ENCODE peak calls at places on chromosomes 6 and 20, in eight cellular contexts. N, A, H, T, J, Q, W and Y are unnamed samples.
A peak's percentile ranks its signal among the peaks of the same experiment; 100 is the strongest.

GRCh38 chr20:1322511-1323245 is 6.3 kb downstream of the SDCBP2 start:
- DNase-seq in N (no peak), A (no peak), H (no peak), T (peak; percentile 62), J (no peak), Q (no peak), W (peak; percentile 96), Y (no peak)

GRCh38 chr20:52747736-52748135 is 224.4 kb upstream of the TSHZ2 start:
- DNase-seq in N (no peak), A (no peak), H (peak; percentile 35), T (no peak), J (peak; percentile 75), Q (no peak), W (peak; percentile 10), Y (no peak)

GRCh38 chr6:24504274-24504641 is 9.5 kb downstream of the ALDH5A1 start:
- DNase-seq in N (no peak), A (no peak), H (no peak), T (no peak), J (no peak), Q (no peak), W (no peak), Y (no peak)

GRCh38 chr20:56987992-56988391 is 278.4 kb downstream of the BMP7 start:
- DNase-seq in N (no peak), A (no peak), H (no peak), T (no peak), J (no peak), Q (no peak), W (no peak), Y (no peak)

GRCh38 chr6:43521836-43522235 is 4.9 kb downstream of the POLR1C start:
- DNase-seq in N (no peak), A (no peak), H (no peak), T (no peak), J (no peak), Q (no peak), W (no peak), Y (no peak)

GRCh38 chr6:157800420-157801237 is 22.4 kb upstream of the SNX9 start:
- DNase-seq in N (no peak), A (no peak), H (no peak), T (no peak), J (no peak), Q (no peak), W (peak; percentile 69), Y (no peak)

GRCh38 chr6:156774872-156775405 is 2.2 kb upstream of the ARID1B start:
- DNase-seq in N (no peak), A (no peak), H (no peak), T (no peak), J (peak; percentile 70), Q (no peak), W (no peak), Y (no peak)

GRCh38 chr20:23131766-23132165 is 45.6 kb upstream of the CD93 start:
- DNase-seq in N (no peak), A (no peak), H (no peak), T (no peak), J (no peak), Q (no peak), W (peak; percentile 56), Y (no peak)

GRCh38 chr20:48180039-48180438 is 394.8 kb upstream of the SULF2 start:
- DNase-seq in N (no peak), A (no peak), H (no peak), T (no peak), J (no peak), Q (no peak), W (peak; percentile 86), Y (no peak)

GRCh38 chr6:128507337-128508310 is 12.8 kb downstream of the PTPRK start:
- DNase-seq in N (no peak), A (no peak), H (no peak), T (no peak), J (no peak), Q (no peak), W (peak; percentile 75), Y (no peak)

GRCh38 chr6:37137201-37137880 is 32.6 kb upstream of the PIM1 start:
- DNase-seq in N (peak; percentile 68), A (no peak), H (peak; percentile 73), T (no peak), J (peak; percentile 98), Q (no peak), W (peak; percentile 99), Y (no peak)
- H3K4me3 ChIP-seq in N (no peak overlapping the region), A (no peak overlapping the region), H (peak overlapping the region; percentile 0), T (no peak overlapping the region), J (peak overlapping the region; percentile 70), Q (no peak overlapping the region), W (peak overlapping the region; percentile 18), Y (no peak overlapping the region)

GRCh38 chr6:88860310-88860709 is 103.1 kb downstream of the RNGTT start:
- DNase-seq in N (no peak), A (no peak), H (no peak), T (no peak), J (no peak), Q (no peak), W (no peak), Y (no peak)

GRCh38 chr6:88855521-88856152 is 107.8 kb downstream of the RNGTT start:
- DNase-seq in N (no peak), A (no peak), H (no peak), T (no peak), J (no peak), Q (no peak), W (no peak), Y (no peak)

GRCh38 chr6:88856566-88856965 is 106.9 kb downstream of the RNGTT start:
- DNase-seq in N (no peak), A (no peak), H (no peak), T (no peak), J (no peak), Q (no peak), W (no peak), Y (no peak)

DNA sequence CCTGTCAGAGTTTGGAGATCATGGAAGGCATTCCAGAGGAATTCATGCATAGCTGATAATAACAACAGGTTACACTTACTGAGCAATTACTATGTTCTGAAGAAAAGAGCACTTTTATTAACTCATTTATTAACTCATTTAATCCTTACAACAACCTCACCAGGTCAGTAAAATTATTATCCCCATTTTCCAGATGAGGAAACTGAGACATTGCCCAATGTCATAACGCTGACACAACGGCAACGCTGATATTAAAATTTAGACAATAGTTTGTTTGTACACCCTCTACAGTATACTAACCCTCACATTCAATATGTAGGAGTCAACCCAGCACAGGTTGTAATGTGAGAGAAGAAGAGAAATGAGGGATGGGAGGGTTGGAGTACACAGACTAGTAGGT is 105.0 kb downstream of the RNGTT start:
- DNase-seq in N (no peak), A (no peak), H (no peak), T (no peak), J (no peak), Q (no peak), W (no peak), Y (no peak)
- H3K4me3 ChIP-seq in N (no peak overlapping the region), A (no peak overlapping the region), H (no peak overlapping the region), T (no peak overlapping the region), J (no peak overlapping the region), Q (no peak overlapping the region), W (no peak overlapping the region), Y (no peak overlapping the region)

GRCh38 chr6:111462770-111463391 is 20.1 kb downstream of the REV3L start:
- DNase-seq in N (no peak), A (no peak), H (no peak), T (no peak), J (no peak), Q (no peak), W (peak; percentile 80), Y (no peak)

GRCh38 chr6:111456208-111456607 is 26.8 kb downstream of the REV3L start:
- DNase-seq in N (no peak), A (no peak), H (no peak), T (no peak), J (no peak), Q (peak; percentile 77), W (peak; percentile 52), Y (no peak)

GRCh38 chr6:111464184-111464583 is 18.8 kb downstream of the REV3L start:
- DNase-seq in N (no peak), A (no peak), H (no peak), T (no peak), J (no peak), Q (no peak), W (peak; percentile 43), Y (no peak)

GRCh38 chr6:111458670-111459232 is 24.3 kb downstream of the REV3L start:
- DNase-seq in N (no peak), A (no peak), H (no peak), T (no peak), J (no peak), Q (no peak), W (no peak), Y (no peak)

DNA sequence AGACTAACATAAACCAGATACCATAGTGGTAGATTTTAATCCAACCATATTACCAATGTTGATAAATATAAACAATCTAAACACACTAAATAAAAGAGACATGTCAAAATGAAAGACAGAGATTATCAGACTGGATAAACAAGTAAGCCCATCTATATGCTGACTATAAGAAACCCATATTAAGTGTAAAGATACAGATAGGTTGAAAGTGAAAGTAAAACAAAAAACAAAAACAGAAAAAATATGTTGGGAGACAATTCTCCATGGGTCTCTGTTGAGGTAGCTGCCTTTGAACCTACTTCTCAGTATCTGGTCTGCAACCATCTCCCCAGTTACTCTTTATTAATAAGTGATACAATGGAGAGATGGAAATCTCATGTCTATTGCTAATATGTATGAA is 21.2 kb downstream of the REV3L start:
- DNase-seq in N (no peak), A (no peak), H (no peak), T (no peak), J (no peak), Q (no peak), W (no peak), Y (no peak)
- H3K4me3 ChIP-seq in N (no peak overlapping the region), A (no peak overlapping the region), H (no peak overlapping the region), T (no peak overlapping the region), J (no peak overlapping the region), Q (no peak overlapping the region), W (peak overlapping the region; percentile 39), Y (peak overlapping the region; percentile 20)

GRCh38 chr20:39897058-39897457 is 792.0 kb downstream of the MAFB start:
- DNase-seq in N (no peak), A (no peak), H (no peak), T (no peak), J (no peak), Q (no peak), W (peak; percentile 97), Y (no peak)

GRCh38 chr20:39899881-39900280 is 789.2 kb downstream of the MAFB start:
- DNase-seq in N (no peak), A (no peak), H (no peak), T (no peak), J (peak; percentile 54), Q (no peak), W (no peak), Y (no peak)

GRCh38 chr20:39893013-39893685 is 795.9 kb downstream of the MAFB start:
- DNase-seq in N (no peak), A (no peak), H (no peak), T (no peak), J (peak; percentile 28), Q (no peak), W (peak; percentile 86), Y (no peak)

GRCh38 chr20:39897781-39898466 is 791.1 kb downstream of the MAFB start:
- DNase-seq in N (no peak), A (no peak), H (no peak), T (no peak), J (no peak), Q (no peak), W (peak; percentile 43), Y (no peak)

GRCh38 chr20:39898467-39898852 is 790.6 kb downstream of the MAFB start:
- DNase-seq in N (no peak), A (no peak), H (no peak), T (no peak), J (no peak), Q (no peak), W (no peak), Y (no peak)
- H3K4me3 ChIP-seq in N (no peak overlapping the region), A (no peak overlapping the region), H (no peak overlapping the region), T (no peak overlapping the region), J (no peak overlapping the region), Q (no peak overlapping the region), W (no peak overlapping the region), Y (no peak overlapping the region)